ENCODE peak calls at places on chromosomes 16 and 17, in five cellular contexts. G, H, B, T and Y are unnamed samples.

GRCh38 chr17:75633484-75634375 is 496 bp downstream of the SMIM5 start:
- DNase-seq in G (peak; percentile 77), H (peak; percentile 94), B (peak; percentile 88), T (peak; percentile 85), Y (peak; percentile 61)

GRCh38 chr17:65123757-65124675 is 13.2 kb upstream of the RGS9 start:
- DNase-seq in B (peak; percentile 76), T (no peak), G (no peak), H (no peak), Y (no peak)

GRCh38 chr16:70659546-70659945 is 13.2 kb downstream of the IL34 start:
- DNase-seq in B (no peak), G (no peak), H (peak; percentile 61), T (no peak), Y (no peak)

GRCh38 chr17:62033317-62033716 is 31.8 kb downstream of the MED13 start:
- DNase-seq in T (no peak), G (no peak), H (no peak), B (no peak), Y (no peak)

GRCh38 chr17:80783971-80784370 is 207.7 kb upstream of the CHMP6 start:
- DNase-seq in T (no peak), G (no peak), H (peak; percentile 51), B (no peak), Y (no peak)

GRCh38 chr16:66976746-66977145 is 11.6 kb upstream of the CES4A start:
- DNase-seq in B (no peak), H (no peak), G (no peak), T (no peak), Y (no peak)

GRCh38 chr17:81513669-81514484 is 1.3 kb upstream of the ACTG1 start:
- DNase-seq in H (peak; percentile 85), B (peak; percentile 68), G (peak; percentile 73), T (peak; percentile 77), Y (no peak)

GRCh38 chr16:5604770-5605169 is 507.2 kb upstream of the EEF2KMT start:
- DNase-seq in H (no peak), B (no peak), G (no peak), T (no peak), Y (no peak)

DNA sequence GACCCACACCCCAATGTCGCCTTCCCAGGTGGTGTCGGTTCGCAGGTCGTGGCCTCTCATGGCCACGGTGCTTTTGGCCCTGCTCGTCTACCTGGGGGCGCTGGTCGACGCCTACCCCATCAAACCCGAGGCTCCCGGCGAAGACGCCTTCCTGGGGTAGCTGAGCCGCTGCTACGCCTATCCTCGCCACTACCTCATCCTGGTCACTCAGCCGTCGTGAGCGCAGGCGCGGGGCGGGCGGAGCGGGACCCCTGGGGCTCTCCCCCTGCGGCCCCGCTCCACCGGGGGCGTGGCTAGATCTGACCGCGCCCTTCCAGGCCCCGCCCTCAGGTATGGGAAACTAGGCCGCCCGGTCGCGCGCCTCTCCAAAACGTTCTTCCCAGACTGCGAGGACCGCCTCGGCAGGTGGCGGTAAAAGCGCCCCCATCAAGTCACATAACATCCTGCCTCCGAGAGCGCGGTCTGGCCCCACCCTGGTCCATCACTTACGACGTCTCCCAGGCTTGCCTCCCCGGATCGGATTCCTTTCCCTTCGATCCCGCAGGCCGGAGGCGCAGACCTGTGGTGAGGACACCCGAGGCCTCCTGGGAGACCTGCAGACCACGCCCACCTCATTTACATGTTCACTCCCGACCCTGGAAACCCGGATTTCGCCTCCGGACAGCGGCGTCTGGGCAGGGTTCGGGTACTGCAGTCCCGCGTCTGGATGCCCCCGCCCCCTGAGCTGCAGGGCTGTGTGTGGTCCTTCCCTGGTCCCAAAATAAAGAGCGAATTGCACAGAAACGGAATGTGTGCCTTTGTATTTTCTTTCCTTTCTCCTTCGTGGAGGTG is 91.5 kb upstream of the TMEM97 start:
- DNase-seq in T (peak; percentile 43), G (peak; percentile 80), B (no peak), H (peak; percentile 67), Y (no peak)
- TF ChIP-seq CTCF in T (no peak), G (no peak), B (no peak), H (no peak), Y (no peak)

DNA sequence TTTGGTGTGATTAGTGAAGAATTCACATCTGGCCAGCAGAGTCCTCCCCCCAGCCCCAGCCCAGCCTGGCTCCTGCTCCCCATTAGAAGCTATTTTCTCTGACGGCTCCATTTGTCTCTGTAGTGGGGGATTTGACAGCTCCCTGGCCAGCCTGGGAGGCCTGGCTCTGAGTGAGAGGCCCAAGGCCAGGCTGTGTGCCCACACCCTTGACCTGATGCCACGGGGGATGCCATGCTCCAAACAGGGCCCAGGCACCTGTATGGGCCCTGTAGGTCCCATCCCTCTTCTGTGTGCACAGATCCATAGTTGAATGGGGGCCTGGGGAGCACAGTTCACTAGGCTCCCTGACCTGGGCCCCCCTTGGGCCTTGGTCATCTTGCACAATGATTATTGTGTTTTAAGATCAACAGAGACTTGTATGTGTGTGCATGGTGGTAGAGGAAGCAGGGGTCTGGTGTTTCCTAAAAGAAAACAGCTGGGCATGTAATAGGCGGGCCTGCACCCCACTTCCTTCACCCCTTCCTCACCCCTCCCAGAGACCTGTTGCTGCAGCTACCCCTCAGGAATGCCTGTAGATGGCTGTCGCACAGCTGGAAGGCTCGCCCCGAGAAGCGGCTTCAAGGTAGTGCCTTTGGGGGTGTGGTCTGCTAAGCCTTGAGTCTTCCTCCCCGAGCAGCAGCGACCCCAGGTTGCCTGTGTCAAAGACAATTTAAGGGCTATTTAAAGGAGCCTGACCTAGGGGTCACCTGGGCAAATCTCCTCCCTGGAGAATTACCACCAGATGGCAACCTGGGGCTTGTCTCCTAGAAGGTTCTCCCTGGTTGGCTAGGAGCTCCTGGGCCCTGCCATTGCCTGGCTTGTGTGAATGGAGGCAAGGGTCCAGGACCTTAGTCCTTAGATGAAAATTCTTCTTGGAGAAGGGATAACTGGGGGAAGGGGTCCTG is 51.0 kb upstream of the TAC4 start:
- DNase-seq in B (no peak), H (no peak), T (no peak), G (no peak), Y (no peak)
- TF ChIP-seq CTCF in B (no peak), H (no peak), T (no peak), G (peak; percentile 45), Y (no peak)

GRCh38 chr17:32361270-32361669 is 11.3 kb downstream of the ZNF207 start:
- DNase-seq in T (no peak), G (no peak), B (no peak), H (no peak), Y (no peak)
- TF ChIP-seq CTCF in T (no peak), G (no peak), B (no peak), H (no peak), Y (no peak)

GRCh38 chr16:23505942-23506605 is 4.2 kb downstream of the GGA2 start:
- DNase-seq in H (no peak), T (no peak), B (no peak), G (no peak), Y (no peak)
- TF ChIP-seq CTCF in H (no peak), T (no peak), B (peak; percentile 3), G (no peak), Y (no peak)

GRCh38 chr17:35586569-35587073 is 501 bp upstream of the AP2B1 start:
- DNase-seq in H (no peak), T (no peak), G (no peak), B (no peak), Y (no peak)

GRCh38 chr17:35590249-35590824 is 3.2 kb downstream of the AP2B1 start:
- DNase-seq in G (no peak), T (no peak), H (no peak), B (no peak), Y (no peak)

GRCh38 chr17:35588196-35588920 is 1.2 kb downstream of the AP2B1 start:
- DNase-seq in T (peak; percentile 86), H (no peak), G (no peak), B (peak; percentile 79), Y (no peak)

DNA sequence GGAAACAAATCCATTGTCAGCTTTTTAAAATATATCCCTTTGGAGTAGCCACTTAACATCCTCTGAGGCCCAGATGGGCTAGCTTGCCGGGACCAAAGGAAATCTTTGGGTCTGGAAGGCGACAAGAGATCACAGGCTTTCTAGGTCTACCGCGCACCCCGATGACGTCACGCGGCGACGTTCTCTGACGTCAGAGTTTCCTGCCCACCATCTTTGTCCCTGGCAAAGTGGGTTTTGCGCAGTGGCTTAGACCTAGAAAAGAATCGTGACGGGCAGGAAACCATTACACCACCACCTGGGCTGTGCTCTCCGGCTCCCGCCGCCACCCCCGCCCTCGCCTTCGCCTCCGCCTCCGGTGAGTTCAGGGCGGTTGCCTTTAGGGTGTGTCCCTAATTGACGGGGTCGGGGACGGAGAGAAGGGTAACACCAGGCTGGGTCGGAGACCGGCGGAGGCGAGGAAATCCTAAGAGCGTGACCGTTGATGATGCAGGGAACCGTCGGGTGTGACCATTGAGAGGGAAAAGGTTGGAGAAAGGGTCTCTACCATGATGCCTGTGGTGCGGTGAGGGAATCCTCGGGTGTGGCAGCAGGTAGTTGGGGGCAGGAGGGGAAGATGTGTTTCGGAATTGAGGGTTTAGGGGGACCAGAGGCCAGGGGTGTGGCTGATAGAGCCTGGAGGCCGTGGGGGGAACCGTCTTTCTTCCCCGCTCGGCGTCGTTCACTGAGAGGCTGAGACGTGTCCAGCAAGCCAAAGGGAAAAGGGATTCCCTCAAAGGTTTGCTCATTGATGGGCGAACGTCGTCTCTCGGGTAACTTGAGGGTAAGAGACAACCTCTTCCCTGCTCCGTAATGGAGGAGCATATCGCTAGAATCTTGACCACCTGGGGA is at the start of gene AP2B1:
- DNase-seq in T (peak; percentile 92), G (peak; percentile 96), B (peak; percentile 96), H (peak; percentile 98), Y (peak; percentile 99)
- TF ChIP-seq CTCF in T (no peak), G (no peak), B (no peak), H (no peak), Y (no peak)

GRCh38 chr17:16488572-16488997 is 3.4 kb downstream of the LRRC75A start:
- DNase-seq in H (no peak), B (no peak), G (no peak), T (no peak), Y (no peak)
- TF ChIP-seq CTCF in H (no peak), B (no peak), G (no peak), T (no peak), Y (no peak)

GRCh38 chr17:43543771-43544575 is 2.2 kb downstream of the ETV4 start:
- DNase-seq in B (no peak), H (no peak), T (no peak), G (no peak), Y (no peak)
- TF ChIP-seq CTCF in B (no peak), H (no peak), T (no peak), G (no peak), Y (no peak)

DNA sequence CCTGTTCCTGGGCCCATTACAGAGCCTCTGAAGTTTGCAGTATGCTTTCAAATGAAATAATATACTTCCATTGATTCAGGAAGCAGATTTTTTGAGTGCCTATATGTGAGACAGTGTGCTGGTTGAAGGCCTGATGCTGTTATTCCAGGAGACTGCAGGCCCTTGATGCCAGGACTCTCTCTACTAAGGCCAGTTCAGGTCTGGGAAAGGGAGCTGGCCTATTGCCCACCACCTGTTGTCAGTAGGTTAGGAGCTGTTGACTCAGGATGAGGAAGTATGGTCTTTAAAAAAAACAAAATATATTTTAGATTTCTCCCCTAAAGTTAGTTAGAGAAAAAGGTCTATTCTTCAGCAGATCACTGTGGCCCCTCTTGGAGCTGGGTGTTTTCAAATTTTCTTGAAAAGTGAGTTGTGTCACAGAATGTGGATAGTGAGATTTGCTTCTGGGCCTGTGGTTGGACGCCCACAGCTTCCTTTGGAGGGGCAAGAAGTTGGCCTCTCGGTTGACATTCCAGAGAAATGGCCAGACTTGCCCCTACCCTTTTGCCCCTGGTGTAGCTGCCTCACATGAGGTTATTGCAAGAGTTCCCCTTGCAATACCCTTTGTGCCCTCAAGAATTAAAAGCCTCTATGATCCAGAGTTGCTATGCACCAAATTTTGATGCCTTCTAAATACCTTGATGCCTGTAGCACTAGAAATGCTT is 7.9 kb downstream of the ESRP2 start:
- DNase-seq in G (no peak), H (no peak), T (no peak), B (no peak), Y (no peak)
- TF ChIP-seq CTCF in G (no peak), H (no peak), T (no peak), B (no peak), Y (no peak)